ENCODE peak calls at places on chromosomes 13 and 19, in ten cellular contexts. B is Peyer's patch, H is stomach, M is prostate gland, Z is H54, K is gastrocnemius medialis, D is tibial nerve, O is H1, Y is adrenal gland, F is sigmoid colon. U is an unnamed sample.

GRCh38 chr19:8208710-8209110 is 460 bp upstream of the CERS4 start:
- DNase-seq in Y (peak; percentile 81), M (no peak), O (no peak), B (peak; percentile 70), K (no peak), Z (peak; percentile 60), F (no peak), H (no peak), D (peak; percentile 30), U (peak; percentile 68)

GRCh38 chr13:110624766-110625756 is 9.7 kb downstream of the NAXD start:
- DNase-seq in H (peak; percentile 70), Z (no peak), D (no peak), M (no peak), O (no peak), Y (no peak), K (no peak), B (no peak), F (no peak), U (no peak)

GRCh38 chr13:33194820-33195692 is 90.5 kb downstream of the STARD13 start:
- DNase-seq in H (peak; percentile 30), D (no peak), K (no peak), M (no peak), Y (no peak), Z (no peak), B (no peak), O (no peak), F (no peak), U (no peak)

GRCh38 chr13:109869312-109870237 is 83.2 kb upstream of the IRS2 start:
- DNase-seq in K (no peak), Y (peak; percentile 97), B (peak; percentile 58), F (peak; percentile 93), D (peak; percentile 42), M (peak; percentile 36), Z (no peak), O (no peak), H (peak; percentile 75), U (no peak)

GRCh38 chr13:106349080-106349841 is 186.2 kb downstream of the EFNB2 start:
- DNase-seq in Z (peak; percentile 23), H (peak; percentile 69), F (no peak), Y (no peak), B (peak; percentile 67), D (no peak), K (no peak), O (peak; percentile 27), M (peak; percentile 59), U (no peak)

GRCh38 chr13:44649118-44649455 is 73.0 kb upstream of the TSC22D1 start:
- DNase-seq in H (no peak), D (no peak), O (peak; percentile 44), B (no peak), K (no peak), Y (no peak), M (no peak), F (no peak), Z (no peak), U (no peak)

GRCh38 chr19:4539697-4540581 is at the start of gene LRG1:
- DNase-seq in K (no peak), Y (peak; percentile 71), F (no peak), Z (no peak), O (no peak), H (peak; percentile 90), M (peak; percentile 37), D (no peak), B (peak; percentile 69), U (no peak)

GRCh38 chr19:32823747-32824102 is 45.8 kb downstream of the SLC7A9 start:
- DNase-seq in H (no peak), Y (no peak), K (no peak), Z (no peak), M (no peak), B (no peak), F (no peak), D (no peak), O (no peak), U (no peak)

GRCh38 chr19:971795-972194 is 12.3 kb upstream of the WDR18 start:
- DNase-seq in K (no peak), F (no peak), H (no peak), M (no peak), Y (no peak), B (no peak), D (no peak), Z (no peak), O (no peak), U (no peak)

GRCh38 chr19:5719274-5719960 is 529 bp downstream of the LONP1 start:
- DNase-seq in H (no peak), K (no peak), O (no peak), B (no peak), F (no peak), Z (no peak), D (no peak), Y (peak; percentile 74), M (no peak), U (peak; percentile 68)

GRCh38 chr13:113275387-113275786 is 21.7 kb upstream of the LAMP1 start:
- DNase-seq in D (no peak), Y (peak; percentile 80), B (peak; percentile 63), O (no peak), K (no peak), F (no peak), M (peak; percentile 28), H (peak; percentile 50), Z (peak; percentile 52), U (peak; percentile 52)

GRCh38 chr19:13906525-13906904 is 514 bp downstream of the CC2D1A start:
- DNase-seq in Y (no peak), F (no peak), D (no peak), B (peak; percentile 83), O (no peak), K (no peak), M (no peak), H (peak; percentile 63), Z (no peak), U (peak; percentile 66)

DNA sequence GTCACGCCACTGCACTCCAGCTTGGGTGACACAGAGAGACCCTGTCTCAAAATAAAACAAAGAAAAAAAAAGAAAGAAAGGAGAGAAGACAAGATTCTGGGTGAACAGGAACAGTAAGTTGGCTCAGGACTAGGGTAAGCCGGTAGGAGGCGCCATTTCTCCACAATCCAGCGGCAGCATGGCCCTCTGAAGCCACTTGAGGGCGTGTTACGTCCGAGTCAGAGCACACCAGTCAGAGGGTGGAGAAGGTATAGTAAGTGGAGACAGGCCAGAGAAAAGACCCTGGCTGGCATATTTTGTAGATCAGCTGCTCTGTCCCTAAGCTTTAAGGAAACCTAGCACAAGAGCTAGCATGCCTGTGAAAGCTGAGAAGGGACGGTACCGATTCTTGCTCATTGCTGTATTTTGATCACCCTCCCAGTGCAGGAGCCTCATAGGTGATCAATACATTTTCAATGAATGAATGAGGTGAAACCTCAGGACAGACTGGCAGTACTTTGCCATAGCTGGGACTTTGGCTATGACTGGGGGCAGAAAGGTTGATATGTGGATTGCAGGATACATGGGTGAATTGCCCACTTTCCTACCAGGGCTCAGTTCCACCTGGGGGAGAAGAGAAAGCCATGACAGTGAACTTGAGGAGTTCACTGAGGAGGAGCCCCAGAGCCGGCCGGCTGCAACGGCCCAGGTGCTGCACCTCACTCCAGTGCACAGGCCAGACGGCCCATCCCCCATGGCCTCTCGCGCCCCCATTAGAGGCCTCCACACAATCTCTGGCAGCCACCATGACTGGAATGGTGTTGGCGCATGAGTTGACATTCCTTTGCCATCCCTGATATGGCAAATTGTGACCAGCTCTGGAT is 23.5 kb downstream of the POU2F2 start:
- DNase-seq in Z (peak; percentile 89), Y (peak; percentile 92), O (peak; percentile 82), D (peak; percentile 57), K (peak; percentile 43), F (peak; percentile 82), B (peak; percentile 85), M (peak; percentile 71), H (peak; percentile 81), U (peak; percentile 93)
- TF ChIP-seq POLR2A in Z (no peak), Y (no peak), O (no peak), D (no peak), K (no peak), F (no peak), B (no peak), M (no peak), H (no peak), U (no peak)

DNA sequence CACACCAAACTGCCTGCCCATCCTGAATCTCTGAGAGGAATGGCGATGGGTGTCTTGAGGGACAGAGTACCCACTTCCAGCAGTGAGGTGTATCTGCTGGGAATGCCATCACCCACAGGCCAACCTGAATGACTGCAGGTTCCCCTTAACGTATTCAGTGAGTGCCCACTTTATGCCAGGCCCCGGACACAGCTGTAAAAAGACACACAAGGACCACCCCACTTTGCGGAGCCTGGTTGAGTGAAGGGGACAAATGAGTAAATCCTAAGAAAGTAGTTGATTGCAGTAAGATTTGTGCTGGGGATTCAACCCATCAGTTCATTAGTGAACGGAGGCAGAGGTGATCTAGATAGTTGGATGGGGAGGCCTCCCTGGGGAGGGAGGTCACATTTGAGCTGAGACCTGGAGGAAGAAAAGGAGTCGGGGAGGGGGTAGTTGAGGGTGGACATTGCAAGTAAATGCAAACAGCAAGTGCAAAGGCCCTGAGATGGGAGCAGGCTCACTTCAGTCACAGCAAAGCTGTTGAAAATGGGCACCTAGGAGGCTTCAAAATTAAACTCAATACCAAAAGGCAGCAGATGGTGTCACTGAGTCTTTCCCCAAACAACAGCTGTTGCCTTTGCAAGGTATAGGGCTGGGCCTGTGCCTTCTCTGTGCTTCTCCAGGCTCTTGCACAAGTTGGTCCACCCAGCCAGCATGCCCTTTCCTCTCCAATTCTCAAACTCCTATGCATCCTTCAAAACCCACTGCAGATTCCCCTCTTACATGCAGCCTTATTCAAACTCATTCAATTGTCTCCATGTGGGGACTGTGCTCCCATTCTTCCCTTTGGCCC is 4.3 kb downstream of the GDF15 start:
- DNase-seq in H (no peak), K (no peak), M (no peak), O (no peak), B (no peak), D (no peak), Z (no peak), Y (no peak), F (no peak), U (peak; percentile 81)
- TF ChIP-seq POLR2A in H (no peak), K (no peak), M (no peak), O (no peak), B (no peak), D (no peak), Z (no peak), Y (no peak), F (no peak), U (peak; percentile 86)

GRCh38 chr13:95676775-95677563 is at the start of gene DNAJC3:
- DNase-seq in K (peak; percentile 98), B (peak; percentile 99), M (peak; percentile 99), F (peak; percentile 100), D (peak; percentile 97), O (peak; percentile 92), Z (peak; percentile 96), Y (peak; percentile 99), H (peak; percentile 99), U (peak; percentile 98)
- TF ChIP-seq POLR2A in K (peak; percentile 99), B (peak; percentile 96), M (peak; percentile 98), F (peak; percentile 90), D (peak; percentile 90), O (peak; percentile 58), Z (peak; percentile 91), Y (peak; percentile 99), H (no peak), U (peak; percentile 97)

DNA sequence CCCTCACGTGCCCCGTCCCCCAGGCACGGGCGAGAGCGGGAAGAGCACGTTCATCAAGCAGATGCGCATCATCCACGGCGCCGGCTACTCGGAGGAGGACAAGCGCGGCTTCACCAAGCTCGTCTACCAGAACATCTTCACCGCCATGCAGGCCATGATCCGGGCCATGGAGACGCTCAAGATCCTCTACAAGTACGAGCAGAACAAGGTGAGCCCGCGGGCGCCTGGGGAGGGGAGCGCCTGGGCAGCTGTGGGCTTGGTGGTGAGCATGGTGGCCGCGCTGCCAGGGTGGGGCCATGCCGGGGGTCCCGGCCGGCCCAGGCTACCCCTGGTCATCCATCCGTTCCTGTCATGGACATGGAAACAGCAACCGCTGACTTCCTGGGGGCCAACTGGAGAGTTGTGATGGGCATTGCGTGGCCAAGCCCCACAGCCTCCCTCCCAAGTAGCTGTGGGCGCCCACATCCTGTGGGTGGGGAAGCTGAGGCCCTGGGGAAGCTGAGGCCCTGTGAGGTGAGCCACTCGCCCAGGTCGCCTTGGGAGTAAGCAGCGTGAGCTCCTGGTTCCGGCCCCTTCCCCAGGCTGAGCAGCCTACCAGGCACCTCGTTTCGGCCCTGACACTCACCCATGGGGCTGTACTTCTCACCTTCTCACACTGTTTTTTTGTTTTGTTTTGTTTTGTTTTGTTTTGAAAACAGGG is 16.1 kb downstream of the GNA11 start:
- DNase-seq in B (no peak), M (no peak), D (no peak), F (no peak), K (no peak), H (no peak), O (no peak), Y (no peak), Z (no peak), U (no peak)
- TF ChIP-seq POLR2A in B (no peak), M (no peak), D (no peak), F (no peak), K (no peak), H (no peak), O (no peak), Y (no peak), Z (no peak), U (no peak)